ENCODE peak calls at places on chromosome 13, in eight cellular contexts. C is glutamatergic neuron; M is GM12864; D is D341Med; S is CD8-positive, alpha-beta T cell; O is hepatic stellate cell; F is AG08395; L is substantia nigra. J is an unnamed sample.

GRCh38 chr13:45847554-45848224 is 3.9 kb downstream of the SIAH3 start:
- DNase-seq in C (no peak), M (no peak), D (no peak), S (peak; percentile 21), O (no peak), F (no peak), L (no peak), J (no peak)

GRCh38 chr13:48580185-48580803 is 47.4 kb upstream of the RCBTB2 start:
- DNase-seq in C (peak; percentile 74), M (peak; percentile 51), D (peak; percentile 48), S (peak; percentile 66), O (peak; percentile 26), F (peak; percentile 61), L (peak; percentile 21), J (no peak)

GRCh38 chr13:51283361-51283760 is 56.1 kb upstream of the SERPINE3 start:
- DNase-seq in C (no peak), M (no peak), D (no peak), S (no peak), O (no peak), F (no peak), L (no peak), J (no peak)

GRCh38 chr13:36453518-36453917 is 21.2 kb downstream of the CCNA1 start:
- DNase-seq in C (no peak), M (no peak), D (peak; percentile 42), S (no peak), O (no peak), F (no peak), L (no peak), J (no peak)

GRCh38 chr13:107034236-107034635 is 466.3 kb upstream of the ARGLU1 start:
- DNase-seq in C (no peak), M (no peak), D (no peak), S (no peak), O (no peak), F (no peak), L (no peak), J (no peak)

GRCh38 chr13:31204592-31204991 is 4.8 kb downstream of the B3GLCT start:
- DNase-seq in C (no peak), M (no peak), D (no peak), S (no peak), O (peak; percentile 50), F (peak; percentile 67), L (no peak), J (no peak)

GRCh38 chr13:43698743-43699142 is 88.0 kb downstream of the ENOX1 start:
- DNase-seq in C (no peak), M (no peak), D (no peak), S (no peak), O (peak; percentile 5), F (peak; percentile 49), L (no peak), J (no peak)

GRCh38 chr13:60312851-60313505 is 84.0 kb upstream of the TDRD3 start:
- DNase-seq in C (no peak), M (no peak), D (no peak), S (no peak), O (no peak), F (no peak), L (no peak), J (no peak)

GRCh38 chr13:40466271-40466670 is 200.2 kb downstream of the FOXO1 start:
- DNase-seq in C (no peak), M (no peak), D (no peak), S (no peak), O (no peak), F (no peak), L (no peak), J (no peak)

GRCh38 chr13:92460479-92460878 is 766.1 kb upstream of the GPC6 start:
- DNase-seq in C (no peak), M (no peak), D (no peak), S (no peak), O (no peak), F (no peak), L (no peak), J (no peak)

GRCh38 chr13:21625366-21625765 is 21.4 kb upstream of the MICU2 start:
- DNase-seq in C (no peak), M (no peak), D (peak; percentile 46), S (no peak), O (peak; percentile 45), F (peak; percentile 51), L (no peak), J (no peak)

GRCh38 chr13:43879323-43880181 is at the start of the genes CCDC122 and LACC1:
- DNase-seq in C (peak; percentile 80), M (peak; percentile 26), D (peak; percentile 78), S (peak; percentile 57), O (peak; percentile 85), F (peak; percentile 87), L (peak; percentile 63), J (no peak)

GRCh38 chr13:108859202-108860012 is 230.0 kb downstream of the MYO16 start:
- DNase-seq in C (no peak), M (no peak), D (no peak), S (no peak), O (peak; percentile 27), F (peak; percentile 9), L (no peak), J (no peak)

GRCh38 chr13:34048652-34049051 is 230.7 kb downstream of the RFC3 start:
- DNase-seq in C (no peak), M (no peak), D (no peak), S (no peak), O (no peak), F (no peak), L (no peak), J (no peak)

GRCh38 chr13:24008679-24009078 is 111.4 kb upstream of the C1QTNF9B start:
- DNase-seq in C (no peak), M (no peak), D (no peak), S (no peak), O (peak; percentile 40), F (peak; percentile 31), L (peak; percentile 39), J (no peak)

GRCh38 chr13:45209229-45209628 is 8.4 kb upstream of the KCTD4 start:
- DNase-seq in C (no peak), M (no peak), D (no peak), S (no peak), O (no peak), F (no peak), L (no peak), J (peak; percentile 21)

GRCh38 chr13:94706854-94707399 is 5.4 kb downstream of the SOX21 start:
- DNase-seq in C (no peak), M (no peak), D (no peak), S (no peak), O (no peak), F (no peak), L (peak; percentile 45), J (no peak)

GRCh38 chr13:30429721-30430694 is 7.7 kb downstream of the UBE2L5 start:
- DNase-seq in C (no peak), M (no peak), D (no peak), S (no peak), O (peak; percentile 74), F (peak; percentile 85), L (no peak), J (peak; percentile 51)

GRCh38 chr13:112573710-112574109 is 14.2 kb downstream of the TUBGCP3 start:
- DNase-seq in C (no peak), M (no peak), D (no peak), S (no peak), O (no peak), F (no peak), L (no peak), J (no peak)

GRCh38 chr13:21012841-21013681 is 48.3 kb downstream of the LATS2 start:
- DNase-seq in C (no peak), M (no peak), D (no peak), S (no peak), O (no peak), F (no peak), L (no peak), J (no peak)

GRCh38 chr13:30593001-30593400 is 24.7 kb upstream of the USPL1 start:
- DNase-seq in C (no peak), M (no peak), D (no peak), S (no peak), O (no peak), F (no peak), L (no peak), J (no peak)

J was measured in SIG-M5.